ENCODE peak calls at places on chromosomes 3 and 15, in seven cellular contexts. One of them, this sample, is unnamed.

GRCh38 chr3:53083496-53083895 is 37.6 kb upstream of the SFMBT1 start:
- DNase-seq in amniotic stem cell: no peak
- DNase-seq in frontal cortex: no peak
- DNase-seq in stimulated activated CD4-positive, alpha-beta T cell treated with anti-CD3 and anti-CD28 coated beads, Interleukin-4, amount 100 ng/mL, for 24 hours: no peak
- DNase-seq in GM12892: no peak
- DNase-seq in epithelial cell of esophagus: no peak
- DNase-seq in right cardiac atrium: peak; percentile 71
- DNase-seq in this sample: peak; percentile 69

GRCh38 chr3:37295925-37296324 is 121.5 kb upstream of the LRRFIP2 start:
- DNase-seq in GM12892: no peak
- DNase-seq in stimulated activated CD4-positive, alpha-beta T cell treated with anti-CD3 and anti-CD28 coated beads, Interleukin-4, amount 100 ng/mL, for 24 hours: no peak
- DNase-seq in epithelial cell of esophagus: no peak
- DNase-seq in right cardiac atrium: no peak
- DNase-seq in frontal cortex: no peak
- DNase-seq in amniotic stem cell: no peak
- DNase-seq in this sample: no peak

GRCh38 chr3:50609071-50609742 is 2.4 kb downstream of the CISH start:
- DNase-seq in stimulated activated CD4-positive, alpha-beta T cell treated with anti-CD3 and anti-CD28 coated beads, Interleukin-4, amount 100 ng/mL, for 24 hours: no peak
- DNase-seq in GM12892: no peak
- DNase-seq in epithelial cell of esophagus: no peak
- DNase-seq in right cardiac atrium: no peak
- DNase-seq in amniotic stem cell: no peak
- DNase-seq in frontal cortex: no peak
- DNase-seq in this sample: no peak

GRCh38 chr15:59699810-59700431 is 10.8 kb upstream of the BNIP2 start:
- DNase-seq in amniotic stem cell: no peak
- DNase-seq in frontal cortex: no peak
- DNase-seq in stimulated activated CD4-positive, alpha-beta T cell treated with anti-CD3 and anti-CD28 coated beads, Interleukin-4, amount 100 ng/mL, for 24 hours: no peak
- DNase-seq in right cardiac atrium: no peak
- DNase-seq in epithelial cell of esophagus: peak; percentile 71
- DNase-seq in GM12892: no peak
- DNase-seq in this sample: no peak

GRCh38 chr15:94602771-94603474 is 371.6 kb downstream of the MCTP2 start:
- DNase-seq in right cardiac atrium: no peak
- DNase-seq in epithelial cell of esophagus: no peak
- DNase-seq in frontal cortex: no peak
- DNase-seq in GM12892: no peak
- DNase-seq in amniotic stem cell: no peak
- DNase-seq in stimulated activated CD4-positive, alpha-beta T cell treated with anti-CD3 and anti-CD28 coated beads, Interleukin-4, amount 100 ng/mL, for 24 hours: no peak
- DNase-seq in this sample: no peak

GRCh38 chr3:188975612-188976314 is 196.0 kb upstream of the TPRG1 start:
- DNase-seq in amniotic stem cell: no peak
- DNase-seq in right cardiac atrium: no peak
- DNase-seq in epithelial cell of esophagus: peak; percentile 75
- DNase-seq in frontal cortex: no peak
- DNase-seq in stimulated activated CD4-positive, alpha-beta T cell treated with anti-CD3 and anti-CD28 coated beads, Interleukin-4, amount 100 ng/mL, for 24 hours: no peak
- DNase-seq in GM12892: no peak
- DNase-seq in this sample: no peak

GRCh38 chr3:177336841-177337430 is 139.7 kb upstream of the TBL1XR1 start:
- DNase-seq in GM12892: no peak
- DNase-seq in frontal cortex: no peak
- DNase-seq in stimulated activated CD4-positive, alpha-beta T cell treated with anti-CD3 and anti-CD28 coated beads, Interleukin-4, amount 100 ng/mL, for 24 hours: no peak
- DNase-seq in epithelial cell of esophagus: no peak
- DNase-seq in right cardiac atrium: no peak
- DNase-seq in amniotic stem cell: no peak
- DNase-seq in this sample: no peak

GRCh38 chr3:122754867-122755835 is 38.5 kb downstream of the HSPBAP1 start:
- DNase-seq in right cardiac atrium: no peak
- DNase-seq in amniotic stem cell: no peak
- DNase-seq in frontal cortex: no peak
- DNase-seq in stimulated activated CD4-positive, alpha-beta T cell treated with anti-CD3 and anti-CD28 coated beads, Interleukin-4, amount 100 ng/mL, for 24 hours: peak; percentile 15
- DNase-seq in epithelial cell of esophagus: peak; percentile 74
- DNase-seq in GM12892: no peak
- DNase-seq in this sample: no peak

GRCh38 chr3:7934362-7934761 is 567.3 kb upstream of the LMCD1 start:
- DNase-seq in right cardiac atrium: no peak
- DNase-seq in amniotic stem cell: no peak
- DNase-seq in stimulated activated CD4-positive, alpha-beta T cell treated with anti-CD3 and anti-CD28 coated beads, Interleukin-4, amount 100 ng/mL, for 24 hours: no peak
- DNase-seq in GM12892: no peak
- DNase-seq in frontal cortex: no peak
- DNase-seq in epithelial cell of esophagus: peak; percentile 5
- DNase-seq in this sample: no peak

GRCh38 chr3:150346956-150347863 is 60.9 kb upstream of the TSC22D2 start:
- DNase-seq in epithelial cell of esophagus: peak; percentile 72
- DNase-seq in stimulated activated CD4-positive, alpha-beta T cell treated with anti-CD3 and anti-CD28 coated beads, Interleukin-4, amount 100 ng/mL, for 24 hours: no peak
- DNase-seq in frontal cortex: no peak
- DNase-seq in amniotic stem cell: no peak
- DNase-seq in GM12892: no peak
- DNase-seq in right cardiac atrium: no peak
- DNase-seq in this sample: no peak

GRCh38 chr3:48950051-48950450 is 31.4 kb downstream of the ARIH2 start:
- DNase-seq in GM12892: no peak
- DNase-seq in epithelial cell of esophagus: no peak
- DNase-seq in stimulated activated CD4-positive, alpha-beta T cell treated with anti-CD3 and anti-CD28 coated beads, Interleukin-4, amount 100 ng/mL, for 24 hours: no peak
- DNase-seq in frontal cortex: no peak
- DNase-seq in amniotic stem cell: no peak
- DNase-seq in right cardiac atrium: no peak
- DNase-seq in this sample: no peak

GRCh38 chr3:116020495-116020894 is 397.2 kb downstream of the GAP43 start:
- DNase-seq in frontal cortex: no peak
- DNase-seq in right cardiac atrium: no peak
- DNase-seq in stimulated activated CD4-positive, alpha-beta T cell treated with anti-CD3 and anti-CD28 coated beads, Interleukin-4, amount 100 ng/mL, for 24 hours: no peak
- DNase-seq in amniotic stem cell: no peak
- DNase-seq in GM12892: no peak
- DNase-seq in epithelial cell of esophagus: peak; percentile 86
- DNase-seq in this sample: peak; percentile 42

GRCh38 chr3:77605865-77606264 is 566.0 kb downstream of the ROBO2 start:
- DNase-seq in epithelial cell of esophagus: peak; percentile 43
- DNase-seq in frontal cortex: no peak
- DNase-seq in amniotic stem cell: no peak
- DNase-seq in GM12892: no peak
- DNase-seq in right cardiac atrium: no peak
- DNase-seq in stimulated activated CD4-positive, alpha-beta T cell treated with anti-CD3 and anti-CD28 coated beads, Interleukin-4, amount 100 ng/mL, for 24 hours: no peak
- DNase-seq in this sample: no peak

GRCh38 chr3:50444782-50445181 is 58.7 kb downstream of the CACNA2D2 start:
- DNase-seq in epithelial cell of esophagus: no peak
- DNase-seq in amniotic stem cell: no peak
- DNase-seq in stimulated activated CD4-positive, alpha-beta T cell treated with anti-CD3 and anti-CD28 coated beads, Interleukin-4, amount 100 ng/mL, for 24 hours: no peak
- DNase-seq in right cardiac atrium: no peak
- DNase-seq in GM12892: no peak
- DNase-seq in frontal cortex: no peak
- DNase-seq in this sample: no peak

GRCh38 chr3:1232276-1232675 is 139.5 kb downstream of the CNTN6 start:
- DNase-seq in stimulated activated CD4-positive, alpha-beta T cell treated with anti-CD3 and anti-CD28 coated beads, Interleukin-4, amount 100 ng/mL, for 24 hours: no peak
- DNase-seq in GM12892: no peak
- DNase-seq in amniotic stem cell: no peak
- DNase-seq in epithelial cell of esophagus: no peak
- DNase-seq in frontal cortex: no peak
- DNase-seq in right cardiac atrium: no peak
- DNase-seq in this sample: no peak

GRCh38 chr3:19093084-19093483 is 55.2 kb upstream of the KCNH8 start:
- DNase-seq in amniotic stem cell: no peak
- DNase-seq in stimulated activated CD4-positive, alpha-beta T cell treated with anti-CD3 and anti-CD28 coated beads, Interleukin-4, amount 100 ng/mL, for 24 hours: no peak
- DNase-seq in frontal cortex: no peak
- DNase-seq in right cardiac atrium: no peak
- DNase-seq in epithelial cell of esophagus: no peak
- DNase-seq in GM12892: no peak
- DNase-seq in this sample: no peak

GRCh38 chr3:59809016-59809415 is 759.2 kb upstream of the CFAP20DC start:
- DNase-seq in frontal cortex: no peak
- DNase-seq in amniotic stem cell: no peak
- DNase-seq in right cardiac atrium: no peak
- DNase-seq in epithelial cell of esophagus: peak; percentile 20
- DNase-seq in stimulated activated CD4-positive, alpha-beta T cell treated with anti-CD3 and anti-CD28 coated beads, Interleukin-4, amount 100 ng/mL, for 24 hours: no peak
- DNase-seq in GM12892: no peak
- DNase-seq in this sample: peak; percentile 8

GRCh38 chr3:36477655-36478054 is 97.4 kb downstream of the STAC start:
- DNase-seq in right cardiac atrium: no peak
- DNase-seq in stimulated activated CD4-positive, alpha-beta T cell treated with anti-CD3 and anti-CD28 coated beads, Interleukin-4, amount 100 ng/mL, for 24 hours: no peak
- DNase-seq in GM12892: no peak
- DNase-seq in amniotic stem cell: no peak
- DNase-seq in frontal cortex: no peak
- DNase-seq in epithelial cell of esophagus: peak; percentile 63
- DNase-seq in this sample: peak; percentile 84

GRCh38 chr3:128931046-128931445 is 51.6 kb downstream of the ACAD9 start:
- DNase-seq in stimulated activated CD4-positive, alpha-beta T cell treated with anti-CD3 and anti-CD28 coated beads, Interleukin-4, amount 100 ng/mL, for 24 hours: no peak
- DNase-seq in amniotic stem cell: no peak
- DNase-seq in epithelial cell of esophagus: no peak
- DNase-seq in GM12892: no peak
- DNase-seq in frontal cortex: no peak
- DNase-seq in right cardiac atrium: no peak
- DNase-seq in this sample: no peak

GRCh38 chr3:196198081-196198675 is 13.0 kb downstream of the ZDHHC19 start:
- DNase-seq in frontal cortex: no peak
- DNase-seq in amniotic stem cell: no peak
- DNase-seq in GM12892: no peak
- DNase-seq in stimulated activated CD4-positive, alpha-beta T cell treated with anti-CD3 and anti-CD28 coated beads, Interleukin-4, amount 100 ng/mL, for 24 hours: no peak
- DNase-seq in epithelial cell of esophagus: no peak
- DNase-seq in right cardiac atrium: no peak
- DNase-seq in this sample: no peak

GRCh38 chr3:116440196-116440595 is 5.1 kb downstream of the LSAMP start:
- DNase-seq in GM12892: no peak
- DNase-seq in amniotic stem cell: no peak
- DNase-seq in right cardiac atrium: no peak
- DNase-seq in frontal cortex: no peak
- DNase-seq in stimulated activated CD4-positive, alpha-beta T cell treated with anti-CD3 and anti-CD28 coated beads, Interleukin-4, amount 100 ng/mL, for 24 hours: no peak
- DNase-seq in epithelial cell of esophagus: peak; percentile 57
- DNase-seq in this sample: peak; percentile 27

GRCh38 chr15:91448245-91448644 is 348.2 kb downstream of the SV2B start:
- DNase-seq in stimulated activated CD4-positive, alpha-beta T cell treated with anti-CD3 and anti-CD28 coated beads, Interleukin-4, amount 100 ng/mL, for 24 hours: no peak
- DNase-seq in GM12892: no peak
- DNase-seq in right cardiac atrium: no peak
- DNase-seq in frontal cortex: no peak
- DNase-seq in epithelial cell of esophagus: no peak
- DNase-seq in amniotic stem cell: no peak
- DNase-seq in this sample: no peak

GRCh38 chr3:3259181-3259580 is 79.7 kb upstream of the CRBN start:
- DNase-seq in amniotic stem cell: no peak
- DNase-seq in epithelial cell of esophagus: no peak
- DNase-seq in GM12892: no peak
- DNase-seq in right cardiac atrium: no peak
- DNase-seq in stimulated activated CD4-positive, alpha-beta T cell treated with anti-CD3 and anti-CD28 coated beads, Interleukin-4, amount 100 ng/mL, for 24 hours: no peak
- DNase-seq in frontal cortex: no peak
- DNase-seq in this sample: no peak

GRCh38 chr3:144362126-144362525 is 390.5 kb downstream of the DIPK2A start:
- DNase-seq in GM12892: no peak
- DNase-seq in amniotic stem cell: no peak
- DNase-seq in stimulated activated CD4-positive, alpha-beta T cell treated with anti-CD3 and anti-CD28 coated beads, Interleukin-4, amount 100 ng/mL, for 24 hours: no peak
- DNase-seq in right cardiac atrium: no peak
- DNase-seq in epithelial cell of esophagus: peak; percentile 52
- DNase-seq in frontal cortex: no peak
- DNase-seq in this sample: peak; percentile 0

GRCh38 chr3:140035856-140036255 is 100.9 kb downstream of the CLSTN2 start:
- DNase-seq in frontal cortex: no peak
- DNase-seq in epithelial cell of esophagus: no peak
- DNase-seq in amniotic stem cell: no peak
- DNase-seq in GM12892: no peak
- DNase-seq in right cardiac atrium: no peak
- DNase-seq in stimulated activated CD4-positive, alpha-beta T cell treated with anti-CD3 and anti-CD28 coated beads, Interleukin-4, amount 100 ng/mL, for 24 hours: no peak
- DNase-seq in this sample: no peak

GRCh38 chr3:149934524-149934923 is 36.2 kb downstream of the PFN2 start:
- DNase-seq in right cardiac atrium: peak; percentile 61
- DNase-seq in GM12892: no peak
- DNase-seq in stimulated activated CD4-positive, alpha-beta T cell treated with anti-CD3 and anti-CD28 coated beads, Interleukin-4, amount 100 ng/mL, for 24 hours: no peak
- DNase-seq in frontal cortex: no peak
- DNase-seq in amniotic stem cell: no peak
- DNase-seq in epithelial cell of esophagus: peak; percentile 63
- DNase-seq in this sample: peak; percentile 58

This sample was measured in GM04504.